ENCODE peak calls at places on chromosomes 2 and 18, in nine cellular contexts. V is naive thymus-derived CD8-positive, alpha-beta T cell; G is suprapubic skin; M is activated CD4-positive, alpha-beta T cell treated with anti-CD3 and anti-CD28 coated beads for 1 hour; X is HEK293T; S is endodermal cell; O is amniotic stem cell; E is RPMI7951; Z is pulmonary artery endothelial cell. I is an unnamed sample.

GRCh38 chr2:176653856-176654443 is 384.7 kb downstream of the MTX2 start:
- DNase-seq in V (peak; percentile 41), G (no peak), M (no peak), X (peak; percentile 73), S (peak; percentile 91), O (peak; percentile 31), E (peak; percentile 83), Z (peak; percentile 15), I (peak; percentile 62)

GRCh38 chr2:85561280-85562212 is at the start of gene GGCX:
- DNase-seq in V (peak; percentile 92), G (peak; percentile 97), M (peak; percentile 92), X (peak; percentile 93), S (peak; percentile 99), O (peak; percentile 87), E (peak; percentile 93), Z (peak; percentile 76), I (peak; percentile 82)

GRCh38 chr2:98608962-98609604 is 694 bp downstream of the UNC50 start:
- DNase-seq in V (no peak), G (no peak), M (no peak), X (no peak), S (peak; percentile 59), O (no peak), E (peak; percentile 47), Z (no peak), I (peak; percentile 7)

GRCh38 chr2:50049237-50049636 is 894.9 kb upstream of the FSHR start:
- DNase-seq in V (no peak), G (no peak), M (no peak), X (no peak), S (no peak), O (no peak), E (no peak), Z (no peak), I (no peak)

GRCh38 chr2:39024833-39025232 is 96.0 kb downstream of the SOS1 start:
- DNase-seq in V (no peak), G (no peak), M (no peak), X (no peak), S (no peak), O (no peak), E (peak; percentile 2), Z (no peak), I (peak; percentile 13)

GRCh38 chr2:5981241-5982055 is 289.3 kb downstream of the SOX11 start:
- DNase-seq in V (no peak), G (no peak), M (no peak), X (no peak), S (peak; percentile 78), O (no peak), E (no peak), Z (no peak), I (no peak)

GRCh38 chr2:76318848-76319247 is 608.1 kb upstream of the GCFC2 start:
- DNase-seq in V (no peak), G (no peak), M (no peak), X (no peak), S (no peak), O (no peak), E (no peak), Z (no peak), I (no peak)

GRCh38 chr2:172038604-172039003 is 38.9 kb downstream of the METAP1D start:
- DNase-seq in V (no peak), G (no peak), M (no peak), X (peak; percentile 45), S (no peak), O (peak; percentile 56), E (peak; percentile 95), Z (no peak), I (no peak)

GRCh38 chr2:165839610-165840009 is 45.6 kb upstream of the GALNT3 start:
- DNase-seq in V (no peak), G (no peak), M (no peak), X (no peak), S (no peak), O (no peak), E (no peak), Z (no peak), I (no peak)

GRCh38 chr2:84873350-84873749 is 7.5 kb downstream of the TRABD2A start:
- DNase-seq in V (no peak), G (no peak), M (no peak), X (no peak), S (peak; percentile 6), O (no peak), E (no peak), Z (no peak), I (no peak)

GRCh38 chr18:70044626-70045025 is 97.0 kb upstream of the CD226 start:
- DNase-seq in V (no peak), G (no peak), M (no peak), X (no peak), S (no peak), O (peak; percentile 73), E (peak; percentile 92), Z (peak; percentile 87), I (peak; percentile 96)

GRCh38 chr2:172440795-172441194 is 13.4 kb downstream of the ITGA6 start:
- DNase-seq in V (peak; percentile 49), G (no peak), M (no peak), X (no peak), S (no peak), O (no peak), E (peak; percentile 33), Z (no peak), I (peak; percentile 75)

GRCh38 chr2:205769879-205770278 is 87.6 kb downstream of the NRP2 start:
- DNase-seq in V (no peak), G (no peak), M (no peak), X (no peak), S (no peak), O (no peak), E (peak; percentile 27), Z (no peak), I (no peak)

GRCh38 chr2:28981016-28981441 is at the start of gene TOGARAM2:
- DNase-seq in V (no peak), G (no peak), M (no peak), X (no peak), S (no peak), O (no peak), E (no peak), Z (no peak), I (no peak)

GRCh38 chr2:99141110-99142108 is at the start of gene C2orf15:
- DNase-seq in V (peak; percentile 98), G (peak; percentile 96), M (peak; percentile 95), X (peak; percentile 90), S (peak; percentile 98), O (peak; percentile 71), E (peak; percentile 87), Z (peak; percentile 20), I (peak; percentile 77)

GRCh38 chr2:106537711-106538275 is 50.6 kb downstream of the CD8B2 start:
- DNase-seq in V (no peak), G (no peak), M (no peak), X (no peak), S (no peak), O (no peak), E (no peak), Z (no peak), I (no peak)

GRCh38 chr2:214378455-214379103 is 32.3 kb upstream of the VWC2L start:
- DNase-seq in V (no peak), G (no peak), M (no peak), X (no peak), S (peak; percentile 58), O (no peak), E (no peak), Z (no peak), I (no peak)

GRCh38 chr2:239278361-239278760 is 122.5 kb downstream of the HDAC4 start:
- DNase-seq in V (no peak), G (peak; percentile 53), M (no peak), X (no peak), S (peak; percentile 25), O (no peak), E (no peak), Z (no peak), I (no peak)

GRCh38 chr2:149597050-149598013 is 9.8 kb upstream of the MMADHC start:
- DNase-seq in V (peak; percentile 77), G (no peak), M (peak; percentile 21), X (peak; percentile 69), S (peak; percentile 81), O (peak; percentile 80), E (peak; percentile 89), Z (peak; percentile 76), I (peak; percentile 88)

GRCh38 chr2:230068658-230069080 is at the start of gene SLC16A14:
- DNase-seq in V (peak; percentile 38), G (no peak), M (peak; percentile 11), X (no peak), S (no peak), O (peak; percentile 13), E (peak; percentile 39), Z (peak; percentile 4), I (no peak)

GRCh38 chr2:74778381-74779371 is 55.3 kb upstream of the HK2 start:
- DNase-seq in V (no peak), G (no peak), M (no peak), X (no peak), S (peak; percentile 89), O (no peak), E (peak; percentile 67), Z (no peak), I (no peak)

GRCh38 chr18:79573921-79574491 is 105.6 kb upstream of the CTDP1 start:
- DNase-seq in V (no peak), G (peak; percentile 53), M (no peak), X (no peak), S (peak; percentile 32), O (no peak), E (no peak), Z (no peak), I (no peak)

GRCh38 chr2:64400733-64401500 is 53.0 kb upstream of the LGALSL start:
- DNase-seq in V (no peak), G (no peak), M (no peak), X (no peak), S (peak; percentile 74), O (no peak), E (no peak), Z (no peak), I (no peak)

GRCh38 chr2:237669628-237670351 is 42.4 kb downstream of the LRRFIP1 start:
- DNase-seq in V (no peak), G (peak; percentile 86), M (no peak), X (peak; percentile 38), S (no peak), O (peak; percentile 93), E (peak; percentile 100), Z (no peak), I (peak; percentile 98)

GRCh38 chr2:36701391-36701795 is 4.9 kb downstream of the VIT start:
- DNase-seq in V (no peak), G (no peak), M (no peak), X (no peak), S (no peak), O (no peak), E (peak; percentile 32), Z (no peak), I (no peak)

GRCh38 chr2:151193576-151193975 is 68.1 kb downstream of the RBM43 start:
- DNase-seq in V (no peak), G (no peak), M (no peak), X (no peak), S (no peak), O (no peak), E (no peak), Z (no peak), I (no peak)

GRCh38 chr2:27320958-27321543 is 1.8 kb downstream of the MPV17 start:
- DNase-seq in V (no peak), G (no peak), M (no peak), X (peak; percentile 52), S (peak; percentile 89), O (peak; percentile 95), E (peak; percentile 99), Z (peak; percentile 81), I (peak; percentile 99)

GRCh38 chr2:19362094-19362649 is 3.7 kb upstream of the OSR1 start:
- DNase-seq in V (peak; percentile 56), G (no peak), M (no peak), X (no peak), S (no peak), O (no peak), E (peak; percentile 48), Z (no peak), I (no peak)

I was measured in RCC 7860.